ENCODE peak calls at places on chromosomes 16 and 17, in ten cellular contexts. Z is fibroblast of mammary gland; A is CD8-positive, alpha-beta T cell; E is activated CD4-positive, alpha-beta T cell treated with anti-CD3 and anti-CD28 coated beads for 4 hours; N is stimulated activated CD4-positive, alpha-beta T cell treated with anti-CD3 and anti-CD28 coated beads, Interleukin-15, amount 100 ng/mL, for 1 hour; X is tibial artery; M is frontal cortex; P is mucosa of gallbladder; F is HS-27A; K is fibroblast of the conjunctiva. T is an unnamed sample.

GRCh38 chr17:36814958-36815357 is 122.3 kb upstream of the LHX1 start:
- DNase-seq in Z (no peak), A (no peak), E (no peak), N (no peak), X (no peak), M (no peak), P (no peak), F (no peak), K (no peak), T (no peak)

GRCh38 chr16:66205287-66206167 is 161.0 kb upstream of the CDH5 start:
- DNase-seq in Z (peak), A (no peak), E (no peak), N (no peak), X (no peak), M (no peak), P (no peak), F (no peak), K (no peak), T (no peak)

GRCh38 chr16:56930516-56931252 is 1.3 kb upstream of the HERPUD1 start:
- DNase-seq in Z (no peak), A (no peak), E (no peak), N (no peak), X (no peak), M (no peak), P (no peak), F (no peak), K (no peak), T (no peak)

GRCh38 chr17:27975146-27976011 is 67.1 kb upstream of the NLK start:
- DNase-seq in Z (peak), A (no peak), E (no peak), N (no peak), X (no peak), M (no peak), P (no peak), F (no peak), K (no peak), T (no peak)

GRCh38 chr17:27538156-27538955 is 82.1 kb downstream of the KSR1 start:
- DNase-seq in Z (no peak), A (no peak), E (no peak), N (no peak), X (no peak), M (peak), P (no peak), F (no peak), K (no peak), T (no peak)

GRCh38 chr16:73154063-73154870 is 106.3 kb upstream of the ZFHX3 start:
- DNase-seq in Z (no peak), A (no peak), E (no peak), N (no peak), X (peak), M (no peak), P (peak), F (no peak), K (no peak), T (no peak)

GRCh38 chr17:49018116-49018612 is 21.0 kb downstream of the IGF2BP1 start:
- DNase-seq in Z (no peak), A (no peak), E (no peak), N (no peak), X (no peak), M (no peak), P (no peak), F (no peak), K (no peak), T (no peak)

GRCh38 chr16:77408607-77409006 is 26.2 kb downstream of the ADAMTS18 start:
- DNase-seq in Z (no peak), A (no peak), E (no peak), N (no peak), X (no peak), M (no peak), P (no peak), F (no peak), K (no peak), T (no peak)

GRCh38 chr17:64784353-64784798 is 122.3 kb upstream of the SMURF2 start:
- DNase-seq in Z (no peak), A (no peak), E (no peak), N (no peak), X (no peak), M (no peak), P (no peak), F (no peak), K (no peak), T (no peak)

GRCh38 chr16:4301968-4302367 is 13.9 kb upstream of the GLIS2 start:
- DNase-seq in Z (no peak), A (no peak), E (no peak), N (no peak), X (no peak), M (no peak), P (no peak), F (no peak), K (no peak), T (no peak)

GRCh38 chr16:89401641-89402445 is 88.5 kb downstream of the ANKRD11 start:
- DNase-seq in Z (peak), A (no peak), E (no peak), N (no peak), X (no peak), M (no peak), P (no peak), F (no peak), K (peak), T (no peak)

GRCh38 chr16:46620265-46621005 is 744 bp downstream of the SHCBP1 start:
- DNase-seq in Z (peak), A (no peak), E (no peak), N (no peak), X (no peak), M (no peak), P (no peak), F (no peak), K (no peak), T (no peak)

GRCh38 chr17:74631468-74632195 is 8.1 kb upstream of the CD300E start:
- DNase-seq in Z (peak), A (no peak), E (no peak), N (no peak), X (peak), M (peak), P (peak), F (no peak), K (no peak), T (peak)

GRCh38 chr17:8056232-8056975 is 17.5 kb downstream of the ALOX15B start:
- DNase-seq in Z (peak), A (no peak), E (no peak), N (no peak), X (peak), M (no peak), P (peak), F (no peak), K (peak), T (peak)

GRCh38 chr16:84563316-84563715 is 54.6 kb downstream of the COTL1 start:
- DNase-seq in Z (no peak), A (no peak), E (no peak), N (no peak), X (no peak), M (no peak), P (no peak), F (no peak), K (no peak), T (no peak)

T was measured in upper lobe of left lung.